ENCODE peak calls at places on chromosome 12, in six cellular contexts. Q, V, H, R, J and K are unnamed samples.
A peak's percentile ranks its signal among the peaks of the same experiment; 100 is the strongest.

GRCh38 chr12:53380797-53381738 is 1.1 kb downstream of the SP1 start:
- DNase-seq in Q (no peak), V (no peak), H (no peak), R (no peak), J (no peak), K (no peak)

GRCh38 chr12:98533723-98534251 is 18.4 kb downstream of the TMPO start:
- DNase-seq in Q (no peak), V (no peak), H (no peak), R (no peak), J (no peak), K (no peak)

GRCh38 chr12:32922546-32923297 is 26.1 kb upstream of the PKP2 start:
- DNase-seq in Q (no peak), V (no peak), H (no peak), R (no peak), J (no peak), K (no peak)

GRCh38 chr12:46358791-46359666 is 13.5 kb downstream of the SLC38A2 start:
- DNase-seq in Q (no peak), V (no peak), H (no peak), R (no peak), J (no peak), K (no peak)

GRCh38 chr12:112190626-112191025 is 65.3 kb downstream of the TRAFD1 start:
- DNase-seq in Q (no peak), V (no peak), H (no peak), R (no peak), J (no peak), K (no peak)

GRCh38 chr12:69210661-69211060 is 28.7 kb upstream of the CPSF6 start:
- DNase-seq in Q (no peak), V (no peak), H (no peak), R (no peak), J (no peak), K (no peak)

GRCh38 chr12:9626291-9626690 is 18.6 kb upstream of the KLRB1 start:
- DNase-seq in Q (peak; percentile 43), V (no peak), H (peak; percentile 76), R (no peak), J (no peak), K (no peak)

GRCh38 chr12:78697817-78698415 is 166.7 kb upstream of the SYT1 start:
- DNase-seq in Q (peak; percentile 10), V (no peak), H (no peak), R (no peak), J (no peak), K (no peak)

GRCh38 chr12:121579981-121580868 is 598 bp downstream of the KDM2B start:
- DNase-seq in Q (no peak), V (peak; percentile 75), H (no peak), R (no peak), J (peak; percentile 77), K (peak; percentile 62)